ENCODE peak calls at places on chromosomes 2 and 18, in seven cellular contexts. Y is PC-3, W is upper lobe of right lung, E is fibroblast of the aortic adventitia, P is pancreas, Q is Peyer's patch, D is GM12865. H is an unnamed sample.

GRCh38 chr2:221571391-221572179 is 519 bp downstream of the EPHA4 start:
- DNase-seq in Y (peak; percentile 44), W (peak; percentile 75), E (peak; percentile 46), P (peak; percentile 28), Q (peak; percentile 60), D (peak; percentile 4), H (peak; percentile 51)

GRCh38 chr2:43569921-43570320 is 25.9 kb downstream of the THADA start:
- DNase-seq in Y (no peak), W (no peak), E (no peak), P (no peak), Q (no peak), D (peak; percentile 51), H (no peak)

GRCh38 chr2:61938511-61938910 is 33.0 kb downstream of the COMMD1 start:
- DNase-seq in Y (no peak), W (no peak), E (no peak), P (no peak), Q (no peak), D (no peak), H (no peak)

GRCh38 chr2:60472663-60473289 is 80.7 kb downstream of the BCL11A start:
- DNase-seq in Y (no peak), W (no peak), E (no peak), P (no peak), Q (no peak), D (no peak), H (no peak)

GRCh38 chr2:216690451-216691209 is 4.7 kb downstream of the IGFBP5 start:
- DNase-seq in Y (no peak), W (no peak), E (peak; percentile 90), P (no peak), Q (no peak), D (no peak), H (no peak)

GRCh38 chr2:56484906-56485305 is 301.1 kb downstream of the CCDC85A start:
- DNase-seq in Y (no peak), W (no peak), E (no peak), P (no peak), Q (no peak), D (no peak), H (no peak)

GRCh38 chr2:36536776-36537175 is 61.2 kb downstream of the FEZ2 start:
- DNase-seq in Y (no peak), W (no peak), E (no peak), P (no peak), Q (no peak), D (no peak), H (no peak)

GRCh38 chr2:25851740-25852503 is 26.4 kb downstream of the ASXL2 start:
- DNase-seq in Y (peak; percentile 87), W (no peak), E (peak; percentile 93), P (no peak), Q (no peak), D (peak; percentile 79), H (no peak)

GRCh38 chr2:120253021-120253882 is 600 bp downstream of the RALB start:
- DNase-seq in Y (peak; percentile 82), W (peak; percentile 94), E (peak; percentile 77), P (peak; percentile 75), Q (peak; percentile 88), D (peak; percentile 64), H (no peak)

GRCh38 chr2:70697603-70698383 is 70.2 kb downstream of the ADD2 start:
- DNase-seq in Y (no peak), W (no peak), E (no peak), P (peak; percentile 2), Q (no peak), D (no peak), H (no peak)

GRCh38 chr2:25265022-25265421 is 76.7 kb downstream of the DNMT3A start:
- DNase-seq in Y (no peak), W (no peak), E (peak; percentile 10), P (no peak), Q (no peak), D (no peak), H (no peak)

GRCh38 chr2:43300781-43301586 is 74.6 kb upstream of the ZFP36L2 start:
- DNase-seq in Y (peak; percentile 73), W (no peak), E (peak; percentile 36), P (peak; percentile 60), Q (no peak), D (no peak), H (no peak)

GRCh38 chr2:39377226-39377939 is 59.7 kb downstream of the MAP4K3 start:
- DNase-seq in Y (no peak), W (no peak), E (no peak), P (no peak), Q (no peak), D (peak; percentile 71), H (no peak)

GRCh38 chr2:14231499-14231898 is 401.0 kb upstream of the LRATD1 start:
- DNase-seq in Y (no peak), W (no peak), E (peak; percentile 0), P (no peak), Q (no peak), D (no peak), H (no peak)

GRCh38 chr18:76383636-76384035 is 111.4 kb downstream of the ZNF516 start:
- DNase-seq in Y (no peak), W (no peak), E (no peak), P (no peak), Q (peak; percentile 36), D (no peak), H (no peak)

GRCh38 chr2:121804340-121804739 is 48.9 kb downstream of the TSN start:
- DNase-seq in Y (no peak), W (no peak), E (no peak), P (no peak), Q (no peak), D (peak; percentile 68), H (no peak)

GRCh38 chr2:121088251-121089004 is 196.6 kb downstream of the TFCP2L1 start:
- DNase-seq in Y (no peak), W (no peak), E (peak; percentile 92), P (no peak), Q (no peak), D (no peak), H (no peak)

DNA sequence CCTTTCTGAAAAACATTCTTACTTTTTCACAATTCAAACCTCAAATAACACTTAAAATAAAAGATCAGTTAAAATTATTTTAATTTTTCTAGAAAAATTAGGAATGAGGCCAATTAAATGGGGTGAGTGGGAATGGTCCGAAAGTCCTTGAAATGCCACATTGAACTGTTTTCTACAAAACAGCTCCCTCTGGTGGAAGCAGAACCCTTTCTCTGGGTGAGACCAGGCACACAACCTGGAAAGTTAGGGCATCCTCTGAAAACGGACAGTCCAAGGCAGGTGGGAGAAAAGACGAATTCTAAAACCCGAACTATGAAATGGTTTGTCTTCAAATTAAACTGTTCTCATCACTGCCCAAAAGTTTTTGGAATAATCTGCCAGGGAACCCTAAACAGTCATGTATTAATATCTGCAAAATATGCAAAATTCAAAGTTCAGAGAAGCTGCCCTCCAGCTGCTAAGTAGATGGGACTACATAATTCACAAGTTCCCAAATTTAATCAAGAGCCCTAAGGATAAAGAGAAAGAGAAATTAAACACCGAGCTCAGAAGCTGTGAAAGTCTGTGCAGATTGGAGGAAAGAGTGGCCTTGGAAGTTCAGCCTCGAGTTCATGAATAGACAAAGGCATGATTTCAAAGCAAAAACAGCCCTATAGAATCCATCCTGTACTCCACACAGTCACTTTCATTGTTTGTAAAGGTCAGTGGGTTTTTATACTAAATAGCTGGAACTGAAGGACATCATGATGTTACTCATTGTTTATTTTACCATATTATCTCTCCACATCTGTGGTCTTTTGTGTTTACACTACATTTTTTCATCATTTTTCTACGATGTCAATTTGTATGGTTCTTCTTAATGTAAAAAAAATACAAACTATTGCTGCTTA is 108.3 kb downstream of the PIEZO2 start:
- DNase-seq in Y (peak; percentile 65), W (no peak), E (peak; percentile 76), P (peak; percentile 56), Q (no peak), D (peak; percentile 72), H (no peak)
- TF ChIP-seq CTCF in Y (peak; percentile 80), W (peak; percentile 67), E (peak; percentile 84), P (peak; percentile 69), Q (peak; percentile 8), D (peak; percentile 68), H (no peak)

GRCh38 chr2:134228493-134228903 is 25.4 kb upstream of the MGAT5 start:
- DNase-seq in Y (peak; percentile 17), W (no peak), E (no peak), P (no peak), Q (no peak), D (no peak), H (no peak)
- TF ChIP-seq CTCF in Y (peak; percentile 56), W (peak; percentile 44), E (peak; percentile 42), P (peak; percentile 11), Q (peak; percentile 17), D (peak; percentile 38), H (no peak)

GRCh38 chr2:181738483-181739015 is 58.2 kb upstream of the NEUROD1 start:
- DNase-seq in Y (no peak), W (no peak), E (no peak), P (no peak), Q (peak; percentile 65), D (no peak), H (no peak)

GRCh38 chr2:181742908-181743722 is 62.8 kb upstream of the NEUROD1 start:
- DNase-seq in Y (peak; percentile 74), W (no peak), E (peak; percentile 83), P (peak; percentile 52), Q (peak; percentile 65), D (peak; percentile 53), H (no peak)

GRCh38 chr2:181741756-181742155 is 61.4 kb upstream of the NEUROD1 start:
- DNase-seq in Y (peak; percentile 79), W (no peak), E (peak; percentile 43), P (no peak), Q (no peak), D (no peak), H (no peak)

GRCh38 chr2:181742361-181742760 is 62.0 kb upstream of the NEUROD1 start:
- DNase-seq in Y (no peak), W (no peak), E (no peak), P (no peak), Q (no peak), D (no peak), H (no peak)

DNA sequence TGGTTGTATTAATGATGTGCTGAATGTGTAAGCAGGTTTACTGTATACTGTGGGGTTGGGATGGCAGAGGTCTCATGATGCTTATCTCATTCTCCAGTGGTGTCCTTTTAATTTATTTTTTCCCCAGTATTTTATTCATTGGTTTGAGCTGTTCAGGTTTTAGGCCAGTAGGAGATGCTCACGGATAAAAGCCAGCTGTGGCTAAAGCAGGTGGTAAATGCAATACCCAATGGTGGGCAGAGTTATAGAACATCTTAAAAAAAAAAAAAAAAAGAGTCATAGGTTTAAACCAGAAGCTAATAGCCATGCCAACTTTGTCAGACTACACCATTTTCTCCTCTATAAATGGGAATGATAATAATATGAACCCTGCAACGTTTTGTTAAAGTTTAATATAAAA is 57.8 kb upstream of the NEUROD1 start:
- DNase-seq in Y (peak; percentile 58), W (no peak), E (peak; percentile 17), P (no peak), Q (no peak), D (no peak), H (no peak)
- TF ChIP-seq CTCF in Y (peak; percentile 58), W (no peak), E (no peak), P (no peak), Q (no peak), D (no peak), H (no peak)

DNA sequence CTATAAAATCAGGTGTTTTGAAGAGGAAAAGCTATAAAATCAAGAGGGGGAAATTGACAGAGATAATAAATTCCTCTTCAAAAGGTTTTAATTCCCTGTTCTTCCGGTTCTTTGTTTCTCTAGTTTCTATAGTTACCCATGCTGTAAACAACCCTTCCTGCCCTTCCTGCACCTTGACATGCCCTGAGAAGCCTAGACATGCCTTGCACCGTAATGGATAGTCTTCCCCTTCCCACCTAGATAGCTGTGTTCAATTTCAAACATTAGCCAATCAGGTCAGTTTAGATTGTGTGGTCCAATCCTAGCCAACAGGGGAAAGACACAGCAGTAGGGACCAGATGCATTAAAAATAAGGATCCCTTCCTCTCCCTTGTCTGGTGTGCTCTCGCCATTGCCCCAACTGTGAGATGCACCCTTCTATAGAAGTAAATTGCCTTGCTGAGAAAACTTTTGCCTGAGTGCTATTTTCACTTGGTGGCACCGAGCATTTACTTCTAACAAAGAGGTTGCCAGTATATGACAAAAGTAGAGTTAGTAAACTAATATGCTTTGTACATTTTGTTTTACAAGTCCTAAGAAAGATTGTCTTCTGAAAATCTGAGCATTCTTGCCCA is 27.1 kb downstream of the SULT1C4 start:
- DNase-seq in Y (no peak), W (no peak), E (no peak), P (no peak), Q (no peak), D (no peak), H (no peak)
- TF ChIP-seq CTCF in Y (no peak), W (no peak), E (no peak), P (no peak), Q (no peak), D (no peak), H (no peak)

H was measured in activated B cell treated with CpG ODN at 0.5 μM for 24 hours.